ENCODE peak calls at places on chromosomes 2 and 18, in five cellular contexts. A, K, Y, N and F are unnamed samples.

GRCh38 chr2:201496785-201497184 is 45.2 kb downstream of the STRADB start:
- DNase-seq in A (no peak), K (no peak), Y (no peak), N (no peak), F (no peak)

GRCh38 chr2:147364597-147364996 is 480.2 kb upstream of the ACVR2A start:
- DNase-seq in A (no peak), K (no peak), Y (no peak), N (peak), F (no peak)

GRCh38 chr2:136131961-136132839 is 14.3 kb upstream of the CXCR4 start:
- DNase-seq in A (no peak), K (no peak), Y (peak), N (no peak), F (peak)

GRCh38 chr2:10001551-10001950 is 41.8 kb upstream of the KLF11 start:
- DNase-seq in A (no peak), K (no peak), Y (no peak), N (peak), F (no peak)

GRCh38 chr18:60838677-60839076 is 466.1 kb upstream of the MC4R start:
- DNase-seq in A (no peak), K (no peak), Y (no peak), N (no peak), F (no peak)

GRCh38 chr2:155852156-155852555 is 480.4 kb downstream of the NR4A2 start:
- DNase-seq in A (no peak), K (no peak), Y (no peak), N (no peak), F (no peak)

GRCh38 chr18:44552706-44553105 is 128.0 kb upstream of the SETBP1 start:
- DNase-seq in A (no peak), K (no peak), Y (no peak), N (no peak), F (no peak)

GRCh38 chr2:70140978-70141753 is 49.7 kb downstream of the C2orf42 start:
- DNase-seq in A (no peak), K (no peak), Y (peak), N (peak), F (peak)

GRCh38 chr2:162196611-162197010 is 44.6 kb upstream of the GCG start:
- DNase-seq in A (no peak), K (no peak), Y (no peak), N (no peak), F (no peak)

GRCh38 chr2:199602271-199602895 is 144.6 kb upstream of the SATB2 start:
- DNase-seq in A (no peak), K (no peak), Y (no peak), N (no peak), F (no peak)

GRCh38 chr2:190344275-190344827 is 962 bp downstream of the INPP1 start:
- DNase-seq in A (no peak), K (no peak), Y (peak), N (no peak), F (peak)

GRCh38 chr2:63741884-63742583 is 99.7 kb upstream of the UGP2 start:
- DNase-seq in A (no peak), K (no peak), Y (no peak), N (peak), F (no peak)

GRCh38 chr2:238259085-238260020 is 19.5 kb upstream of the HES6 start:
- DNase-seq in A (no peak), K (no peak), Y (peak), N (no peak), F (no peak)

GRCh38 chr2:218892693-218893348 is 12.2 kb downstream of the WNT10A start:
- DNase-seq in A (peak), K (no peak), Y (peak), N (peak), F (peak)

GRCh38 chr2:36380624-36381481 is 25.3 kb downstream of the CRIM1 start:
- DNase-seq in A (no peak), K (no peak), Y (no peak), N (peak), F (no peak)

GRCh38 chr18:24734058-24734457 is 273.6 kb downstream of the HRH4 start:
- DNase-seq in A (no peak), K (no peak), Y (no peak), N (peak), F (peak)

GRCh38 chr2:46519265-46519664 is 39.9 kb downstream of the TMEM247 start:
- DNase-seq in A (no peak), K (no peak), Y (no peak), N (no peak), F (no peak)

GRCh38 chr2:136310797-136311558 is 193.0 kb upstream of the CXCR4 start:
- DNase-seq in A (no peak), K (no peak), Y (no peak), N (peak), F (no peak)

GRCh38 chr2:174914894-174915760 is 90.1 kb downstream of the CHN1 start:
- DNase-seq in A (no peak), K (no peak), Y (peak), N (peak), F (no peak)

GRCh38 chr2:190765386-190766173 is 115.0 kb upstream of the GLS start:
- DNase-seq in A (peak), K (no peak), Y (no peak), N (peak), F (no peak)

GRCh38 chr2:168160897-168161296 is 86.5 kb downstream of the STK39 start:
- DNase-seq in A (no peak), K (no peak), Y (no peak), N (no peak), F (no peak)

GRCh38 chr2:109344270-109344805 is 215.3 kb downstream of the SH3RF3 start:
- DNase-seq in A (no peak), K (no peak), Y (no peak), N (no peak), F (no peak)

GRCh38 chr18:11005528-11005927 is 143.8 kb downstream of the PIEZO2 start:
- DNase-seq in A (no peak), K (no peak), Y (peak), N (peak), F (no peak)

GRCh38 chr18:62797329-62797728 is 82.0 kb downstream of the PHLPP1 start:
- DNase-seq in A (no peak), K (no peak), Y (no peak), N (no peak), F (no peak)

GRCh38 chr2:167017021-167017420 is 128.7 kb downstream of the XIRP2 start:
- DNase-seq in A (no peak), K (no peak), Y (no peak), N (no peak), F (no peak)

GRCh38 chr2:137050949-137051348 is 285.6 kb downstream of the THSD7B start:
- DNase-seq in A (peak), K (no peak), Y (no peak), N (no peak), F (no peak)

GRCh38 chr18:42564761-42565160 is 550.7 kb downstream of the RIT2 start:
- DNase-seq in A (no peak), K (no peak), Y (no peak), N (no peak), F (no peak)